ENCODE peak calls at places on chromosomes 16 and 17, in five cellular contexts. D, V, P, B and E are unnamed samples.

GRCh38 chr17:63955791-63956190 is 16.9 kb downstream of the SCN4A start:
- DNase-seq in D (no peak), V (no peak), P (no peak), B (no peak), E (no peak)

GRCh38 chr17:70621593-70621992 is 452.3 kb downstream of the KCNJ2 start:
- DNase-seq in D (no peak), V (peak; percentile 16), P (no peak), B (no peak), E (no peak)

GRCh38 chr17:69819316-69820087 is 255.5 kb upstream of the KCNJ16 start:
- DNase-seq in D (no peak), V (no peak), P (no peak), B (peak; percentile 56), E (no peak)

GRCh38 chr17:80476877-80477646 is 655 bp upstream of the NPTX1 start:
- DNase-seq in D (no peak), V (no peak), P (no peak), B (no peak), E (no peak)

GRCh38 chr17:76625496-76625895 is 18.1 kb downstream of the ST6GALNAC1 start:
- DNase-seq in D (no peak), V (no peak), P (no peak), B (no peak), E (no peak)

GRCh38 chr17:48483471-48484131 is 47.2 kb downstream of the HOXB1 start:
- DNase-seq in D (no peak), V (peak; percentile 94), P (no peak), B (peak; percentile 96), E (peak; percentile 45)

GRCh38 chr16:11706180-11706742 is 36.4 kb downstream of the TXNDC11 start:
- DNase-seq in D (no peak), V (no peak), P (no peak), B (peak; percentile 17), E (peak; percentile 29)

GRCh38 chr17:66755101-66755943 is 79.6 kb upstream of the CACNG5 start:
- DNase-seq in D (no peak), V (no peak), P (no peak), B (no peak), E (no peak)

GRCh38 chr17:50033316-50033715 is 22.6 kb upstream of the ITGA3 start:
- DNase-seq in D (no peak), V (peak; percentile 88), P (no peak), B (peak; percentile 89), E (no peak)

GRCh38 chr17:72305472-72305871 is 184.7 kb downstream of the SOX9 start:
- DNase-seq in D (no peak), V (no peak), P (no peak), B (no peak), E (peak; percentile 17)

GRCh38 chr17:17638467-17638866 is 42.8 kb upstream of the RAI1 start:
- DNase-seq in D (no peak), V (no peak), P (no peak), B (no peak), E (no peak)

GRCh38 chr17:15926039-15926740 is 18.7 kb upstream of the ADORA2B start:
- DNase-seq in D (no peak), V (peak; percentile 65), P (no peak), B (peak; percentile 78), E (no peak)

GRCh38 chr17:37698132-37698615 is 46.7 kb downstream of the HNF1B start:
- DNase-seq in D (no peak), V (no peak), P (no peak), B (no peak), E (peak; percentile 36)

GRCh38 chr17:77734371-77735050 is 224.0 kb upstream of the TNRC6C start:
- DNase-seq in D (peak; percentile 41), V (peak; percentile 73), P (peak; percentile 66), B (peak; percentile 67), E (no peak)

GRCh38 chr17:1108810-1109605 is 70.8 kb downstream of the ABR start:
- DNase-seq in D (peak; percentile 85), V (peak; percentile 58), P (peak; percentile 57), B (peak; percentile 49), E (peak; percentile 65)

GRCh38 chr17:20263595-20263994 is 203.7 kb downstream of the LGALS9B start:
- DNase-seq in D (no peak), V (peak; percentile 31), P (no peak), B (peak; percentile 30), E (no peak)

GRCh38 chr16:64440421-64440831 is 681.4 kb downstream of the CDH11 start:
- DNase-seq in D (no peak), V (peak; percentile 96), P (no peak), B (peak; percentile 98), E (no peak)

GRCh38 chr17:35052240-35052608 is 11.3 kb downstream of the RFFL start:
- DNase-seq in D (no peak), V (no peak), P (no peak), B (no peak), E (peak; percentile 19)

GRCh38 chr17:83067071-83067717 is 12.2 kb upstream of the METRNL start:
- DNase-seq in D (no peak), V (no peak), P (peak; percentile 37), B (no peak), E (no peak)

GRCh38 chr16:53865492-53865863 is 161.5 kb downstream of the FTO start:
- DNase-seq in D (no peak), V (peak; percentile 84), P (no peak), B (peak; percentile 72), E (peak; percentile 28)

GRCh38 chr17:37698856-37699255 is 46.0 kb downstream of the HNF1B start:
- DNase-seq in D (no peak), V (no peak), P (no peak), B (no peak), E (no peak)

GRCh38 chr16:23131841-23132576 is 17.2 kb downstream of the USP31 start:
- DNase-seq in D (no peak), V (peak; percentile 73), P (no peak), B (no peak), E (no peak)

GRCh38 chr16:67678354-67679023 is 11.9 kb downstream of the C16orf86 start:
- DNase-seq in D (no peak), V (no peak), P (no peak), B (no peak), E (no peak)

GRCh38 chr16:70257391-70257790 is 5.7 kb upstream of the EXOSC6 start:
- DNase-seq in D (no peak), V (peak; percentile 25), P (no peak), B (peak; percentile 92), E (no peak)

GRCh38 chr16:70254095-70254964 is 2.6 kb upstream of the EXOSC6 start:
- DNase-seq in D (no peak), V (no peak), P (no peak), B (no peak), E (no peak)

GRCh38 chr16:70253291-70254094 is 1.8 kb upstream of the EXOSC6 start:
- DNase-seq in D (no peak), V (peak; percentile 59), P (no peak), B (peak; percentile 41), E (peak; percentile 39)

GRCh38 chr16:70254965-70255286 is 3.2 kb upstream of the EXOSC6 start:
- DNase-seq in D (no peak), V (no peak), P (no peak), B (no peak), E (no peak)

GRCh38 chr16:70255584-70255983 is 3.8 kb upstream of the EXOSC6 start:
- DNase-seq in D (no peak), V (no peak), P (no peak), B (no peak), E (no peak)
- H3K4me3 ChIP-seq in D (no peak overlapping the region), V (no peak overlapping the region), P (no peak overlapping the region), B (no peak overlapping the region), E (no peak overlapping the region)

GRCh38 chr16:30082545-30083090 is 6.8 kb downstream of the PPP4C start:
- DNase-seq in D (no peak), V (no peak), P (no peak), B (no peak), E (no peak)
- TF ChIP-seq CTCF in D (no peak), V (peak; percentile 14), P (no peak), B (no peak), E (no peak)

GRCh38 chr16:74998481-74999207 is at the start of gene ZNRF1:
- DNase-seq in D (peak; percentile 85), V (peak; percentile 82), P (peak; percentile 89), B (peak; percentile 73), E (peak; percentile 95)
- H3K4me3 ChIP-seq in D (peak within 1 kb of the TSS; percentile 79), V (peak within 1 kb of the TSS; percentile 70), P (peak within 1 kb of the TSS; percentile 87), B (peak within 1 kb of the TSS; percentile 77), E (peak within 1 kb of the TSS; percentile 84)

GRCh38 chr16:15739940-15740339 is 89.9 kb downstream of the NDE1 start:
- DNase-seq in D (no peak), V (no peak), P (no peak), B (no peak), E (no peak)

GRCh38 chr16:15742716-15743115 is 92.7 kb downstream of the NDE1 start:
- DNase-seq in D (no peak), V (no peak), P (no peak), B (no peak), E (no peak)

GRCh38 chr16:15743657-15744056 is 93.6 kb downstream of the NDE1 start:
- DNase-seq in D (no peak), V (no peak), P (no peak), B (no peak), E (no peak)

GRCh38 chr16:15739449-15739848 is 89.4 kb downstream of the NDE1 start:
- DNase-seq in D (no peak), V (no peak), P (no peak), B (no peak), E (no peak)

DNA sequence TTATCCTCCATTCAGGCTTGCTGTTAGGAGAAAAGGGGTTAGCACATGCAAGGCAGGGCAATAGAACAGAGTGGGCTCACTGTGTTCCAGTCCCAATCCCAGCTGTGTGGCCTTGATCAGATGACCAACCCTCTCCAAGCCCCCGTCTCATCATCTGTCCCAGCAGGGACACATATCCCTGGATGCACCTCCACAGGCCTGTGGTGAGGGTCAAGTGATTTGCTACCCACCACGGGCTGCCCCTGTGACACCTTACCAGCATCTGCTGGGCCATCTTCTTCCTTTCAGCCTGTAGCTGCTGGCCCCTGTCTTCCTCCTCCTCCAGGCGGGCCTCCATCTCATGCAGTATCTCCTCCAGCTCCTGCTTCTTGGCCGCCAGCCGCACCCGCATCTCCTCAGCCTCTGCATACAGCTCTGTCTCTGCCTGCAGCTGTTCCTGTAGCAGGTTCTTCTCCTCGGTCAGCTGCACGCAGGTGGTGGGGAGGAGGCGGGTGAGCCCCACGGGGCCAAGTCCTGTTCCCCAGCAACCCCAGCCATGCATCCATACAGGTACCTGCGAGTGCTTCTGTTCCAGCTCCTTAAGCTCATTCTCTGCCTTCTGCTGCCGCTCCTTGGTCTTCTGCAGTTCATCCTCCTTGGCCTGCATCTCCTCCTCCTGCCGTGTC is 91.3 kb downstream of the NDE1 start:
- DNase-seq in D (no peak), V (no peak), P (no peak), B (no peak), E (no peak)
- TF ChIP-seq CTCF in D (no peak), V (no peak), P (no peak), B (no peak), E (no peak)

DNA sequence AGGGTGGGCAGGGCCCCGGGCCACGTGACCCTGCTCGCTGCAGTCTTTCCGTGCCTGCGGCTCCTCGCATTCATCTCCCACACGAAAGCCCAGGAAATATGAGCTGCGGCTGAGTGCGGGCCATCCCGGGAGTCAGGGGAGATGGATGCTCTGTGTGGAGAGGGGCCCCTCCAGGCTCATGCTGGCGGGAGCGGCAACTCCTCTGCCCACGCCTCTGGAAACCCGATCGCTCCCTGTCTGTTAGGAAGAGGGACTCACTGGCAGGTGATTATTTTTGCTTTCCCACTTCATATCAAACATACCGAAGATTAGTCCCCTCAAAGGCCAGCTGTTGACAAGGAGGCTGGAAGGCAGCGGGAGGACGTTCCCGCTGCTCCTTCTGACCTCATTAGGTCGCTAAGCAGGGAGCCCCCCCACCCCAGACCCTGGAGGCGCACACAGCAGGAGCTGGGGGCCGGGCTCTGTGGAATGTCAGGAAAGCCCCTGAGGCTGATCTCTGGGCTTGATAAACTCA is 228.5 kb downstream of the FOXL1 start:
- DNase-seq in D (no peak), V (no peak), P (no peak), B (no peak), E (no peak)
- H3K4me3 ChIP-seq in D (no peak overlapping the region), V (no peak overlapping the region), P (no peak overlapping the region), B (no peak overlapping the region), E (no peak overlapping the region)

GRCh38 chr16:180101-180920 is at the start of gene HBQ1:
- DNase-seq in D (peak; percentile 65), V (peak; percentile 25), P (peak; percentile 40), B (no peak), E (no peak)
- TF ChIP-seq CTCF in D (peak; percentile 49), V (no peak), P (no peak), B (peak; percentile 18), E (peak; percentile 8)